ENCODE peak calls at places on chromosomes 12 and 14, in ten cellular contexts. One of them, this sample, is unnamed.

GRCh38 chr14:101708853-101709532 is 52.5 kb upstream of the PPP2R5C start:
- DNase-seq in iPS-NIHi11: no peak
- DNase-seq in fibroblast of lung: no peak
- DNase-seq in Right ventricle myocardium inferior: no peak
- DNase-seq in GM03348: no peak
- DNase-seq in progenitor cell of endocrine pancreas: no peak
- DNase-seq in NCI-H1694: no peak
- DNase-seq in caudate nucleus: no peak
- DNase-seq in T-helper 9 cell: no peak
- DNase-seq in iris pigment epithelial cell: no peak
- DNase-seq in this sample: no peak

GRCh38 chr14:23285530-23286019 is 357 bp downstream of the HOMEZ start:
- DNase-seq in iPS-NIHi11: no peak
- DNase-seq in fibroblast of lung: no peak
- DNase-seq in Right ventricle myocardium inferior: no peak
- DNase-seq in GM03348: no peak
- DNase-seq in progenitor cell of endocrine pancreas: no peak
- DNase-seq in NCI-H1694: no peak
- DNase-seq in caudate nucleus: no peak
- DNase-seq in T-helper 9 cell: no peak
- DNase-seq in iris pigment epithelial cell: no peak
- DNase-seq in this sample: no peak

GRCh38 chr14:22319526-22320352 is 269.3 kb downstream of the DAD1 start:
- DNase-seq in iPS-NIHi11: peak
- DNase-seq in fibroblast of lung: peak
- DNase-seq in Right ventricle myocardium inferior: no peak
- DNase-seq in GM03348: peak
- DNase-seq in progenitor cell of endocrine pancreas: peak
- DNase-seq in NCI-H1694: peak
- DNase-seq in caudate nucleus: peak
- DNase-seq in T-helper 9 cell: no peak
- DNase-seq in iris pigment epithelial cell: peak
- DNase-seq in this sample: peak

GRCh38 chr14:58362798-58363412 is 32.8 kb upstream of the TOMM20L start:
- DNase-seq in iPS-NIHi11: peak
- DNase-seq in fibroblast of lung: peak
- DNase-seq in Right ventricle myocardium inferior: no peak
- DNase-seq in GM03348: peak
- DNase-seq in progenitor cell of endocrine pancreas: no peak
- DNase-seq in NCI-H1694: peak
- DNase-seq in caudate nucleus: no peak
- DNase-seq in T-helper 9 cell: no peak
- DNase-seq in iris pigment epithelial cell: peak
- DNase-seq in this sample: peak

GRCh38 chr12:132324841-132325732 is 4.3 kb downstream of the GALNT9 start:
- DNase-seq in iPS-NIHi11: no peak
- DNase-seq in fibroblast of lung: no peak
- DNase-seq in Right ventricle myocardium inferior: peak
- DNase-seq in GM03348: no peak
- DNase-seq in progenitor cell of endocrine pancreas: no peak
- DNase-seq in NCI-H1694: no peak
- DNase-seq in caudate nucleus: no peak
- DNase-seq in T-helper 9 cell: no peak
- DNase-seq in iris pigment epithelial cell: no peak
- DNase-seq in this sample: no peak

GRCh38 chr14:52350445-52350844 is 36.3 kb downstream of the PTGER2 start:
- DNase-seq in iPS-NIHi11: no peak
- DNase-seq in fibroblast of lung: no peak
- DNase-seq in Right ventricle myocardium inferior: no peak
- DNase-seq in GM03348: no peak
- DNase-seq in progenitor cell of endocrine pancreas: no peak
- DNase-seq in NCI-H1694: no peak
- DNase-seq in caudate nucleus: no peak
- DNase-seq in T-helper 9 cell: no peak
- DNase-seq in iris pigment epithelial cell: no peak
- DNase-seq in this sample: no peak

GRCh38 chr14:39500253-39500652 is 68.0 kb upstream of the FBXO33 start:
- DNase-seq in iPS-NIHi11: no peak
- DNase-seq in fibroblast of lung: no peak
- DNase-seq in Right ventricle myocardium inferior: no peak
- DNase-seq in GM03348: no peak
- DNase-seq in progenitor cell of endocrine pancreas: no peak
- DNase-seq in NCI-H1694: no peak
- DNase-seq in caudate nucleus: no peak
- DNase-seq in T-helper 9 cell: no peak
- DNase-seq in iris pigment epithelial cell: no peak
- DNase-seq in this sample: no peak

GRCh38 chr12:71392521-71393145 is 47.0 kb upstream of the LGR5 start:
- DNase-seq in iPS-NIHi11: peak
- DNase-seq in fibroblast of lung: peak
- DNase-seq in Right ventricle myocardium inferior: no peak
- DNase-seq in GM03348: peak
- DNase-seq in progenitor cell of endocrine pancreas: no peak
- DNase-seq in NCI-H1694: peak
- DNase-seq in caudate nucleus: no peak
- DNase-seq in T-helper 9 cell: no peak
- DNase-seq in iris pigment epithelial cell: peak
- DNase-seq in this sample: peak

GRCh38 chr12:26871985-26872384 is 39.0 kb upstream of the ITPR2 start:
- DNase-seq in iPS-NIHi11: no peak
- DNase-seq in fibroblast of lung: no peak
- DNase-seq in Right ventricle myocardium inferior: no peak
- DNase-seq in GM03348: no peak
- DNase-seq in progenitor cell of endocrine pancreas: no peak
- DNase-seq in NCI-H1694: no peak
- DNase-seq in caudate nucleus: no peak
- DNase-seq in T-helper 9 cell: no peak
- DNase-seq in iris pigment epithelial cell: no peak
- DNase-seq in this sample: no peak

GRCh38 chr14:49581209-49581960 is 4.8 kb downstream of the RPS29 start:
- DNase-seq in iPS-NIHi11: no peak
- DNase-seq in fibroblast of lung: no peak
- DNase-seq in Right ventricle myocardium inferior: no peak
- DNase-seq in GM03348: no peak
- DNase-seq in progenitor cell of endocrine pancreas: no peak
- DNase-seq in NCI-H1694: no peak
- DNase-seq in caudate nucleus: no peak
- DNase-seq in T-helper 9 cell: no peak
- DNase-seq in iris pigment epithelial cell: no peak
- DNase-seq in this sample: no peak

GRCh38 chr12:3726455-3726854 is 26.5 kb downstream of the CRACR2A start:
- DNase-seq in iPS-NIHi11: no peak
- DNase-seq in fibroblast of lung: no peak
- DNase-seq in Right ventricle myocardium inferior: no peak
- DNase-seq in GM03348: no peak
- DNase-seq in progenitor cell of endocrine pancreas: no peak
- DNase-seq in NCI-H1694: no peak
- DNase-seq in caudate nucleus: no peak
- DNase-seq in T-helper 9 cell: no peak
- DNase-seq in iris pigment epithelial cell: no peak
- DNase-seq in this sample: no peak

GRCh38 chr12:1605129-1606020 is 11.0 kb upstream of the FBXL14 start:
- DNase-seq in iPS-NIHi11: peak
- DNase-seq in fibroblast of lung: peak
- DNase-seq in Right ventricle myocardium inferior: peak
- DNase-seq in GM03348: peak
- DNase-seq in progenitor cell of endocrine pancreas: peak
- DNase-seq in NCI-H1694: peak
- DNase-seq in caudate nucleus: peak
- DNase-seq in T-helper 9 cell: peak
- DNase-seq in iris pigment epithelial cell: peak
- DNase-seq in this sample: peak

GRCh38 chr12:30822385-30823139 is 67.8 kb upstream of the CAPRIN2 start:
- DNase-seq in iPS-NIHi11: peak
- DNase-seq in fibroblast of lung: peak
- DNase-seq in Right ventricle myocardium inferior: peak
- DNase-seq in GM03348: peak
- DNase-seq in progenitor cell of endocrine pancreas: peak
- DNase-seq in NCI-H1694: no peak
- DNase-seq in caudate nucleus: peak
- DNase-seq in T-helper 9 cell: peak
- DNase-seq in iris pigment epithelial cell: peak
- DNase-seq in this sample: no peak

GRCh38 chr12:130818381-130819247 is 20.4 kb downstream of the STX2 start:
- DNase-seq in iPS-NIHi11: peak
- DNase-seq in fibroblast of lung: peak
- DNase-seq in Right ventricle myocardium inferior: peak
- DNase-seq in GM03348: peak
- DNase-seq in progenitor cell of endocrine pancreas: peak
- DNase-seq in NCI-H1694: no peak
- DNase-seq in caudate nucleus: peak
- DNase-seq in T-helper 9 cell: peak
- DNase-seq in iris pigment epithelial cell: peak
- DNase-seq in this sample: no peak

GRCh38 chr12:63904653-63905052 is 60.2 kb downstream of the SRGAP1 start:
- DNase-seq in iPS-NIHi11: no peak
- DNase-seq in fibroblast of lung: no peak
- DNase-seq in Right ventricle myocardium inferior: no peak
- DNase-seq in GM03348: no peak
- DNase-seq in progenitor cell of endocrine pancreas: no peak
- DNase-seq in NCI-H1694: no peak
- DNase-seq in caudate nucleus: no peak
- DNase-seq in T-helper 9 cell: no peak
- DNase-seq in iris pigment epithelial cell: no peak
- DNase-seq in this sample: no peak

GRCh38 chr12:59087077-59087673 is 166.9 kb upstream of the LRIG3 start:
- DNase-seq in iPS-NIHi11: no peak
- DNase-seq in fibroblast of lung: peak
- DNase-seq in Right ventricle myocardium inferior: no peak
- DNase-seq in GM03348: peak
- DNase-seq in progenitor cell of endocrine pancreas: no peak
- DNase-seq in NCI-H1694: no peak
- DNase-seq in caudate nucleus: no peak
- DNase-seq in T-helper 9 cell: no peak
- DNase-seq in iris pigment epithelial cell: peak
- DNase-seq in this sample: no peak

GRCh38 chr14:21023174-21023573 is 1.7 kb downstream of the NDRG2 start:
- DNase-seq in iPS-NIHi11: no peak
- DNase-seq in fibroblast of lung: no peak
- DNase-seq in Right ventricle myocardium inferior: no peak
- DNase-seq in GM03348: no peak
- DNase-seq in progenitor cell of endocrine pancreas: no peak
- DNase-seq in NCI-H1694: no peak
- DNase-seq in caudate nucleus: peak
- DNase-seq in T-helper 9 cell: no peak
- DNase-seq in iris pigment epithelial cell: no peak
- DNase-seq in this sample: no peak

GRCh38 chr14:89641495-89642162 is 224.6 kb upstream of the FOXN3 start:
- DNase-seq in iPS-NIHi11: no peak
- DNase-seq in fibroblast of lung: no peak
- DNase-seq in Right ventricle myocardium inferior: no peak
- DNase-seq in GM03348: no peak
- DNase-seq in progenitor cell of endocrine pancreas: no peak
- DNase-seq in NCI-H1694: no peak
- DNase-seq in caudate nucleus: no peak
- DNase-seq in T-helper 9 cell: no peak
- DNase-seq in iris pigment epithelial cell: no peak
- DNase-seq in this sample: no peak

GRCh38 chr12:64946132-64946829 is 121.8 kb downstream of the TBC1D30 start:
- DNase-seq in iPS-NIHi11: no peak
- DNase-seq in fibroblast of lung: peak
- DNase-seq in Right ventricle myocardium inferior: peak
- DNase-seq in GM03348: no peak
- DNase-seq in progenitor cell of endocrine pancreas: no peak
- DNase-seq in NCI-H1694: no peak
- DNase-seq in caudate nucleus: peak
- DNase-seq in T-helper 9 cell: no peak
- DNase-seq in iris pigment epithelial cell: peak
- DNase-seq in this sample: no peak

GRCh38 chr14:65239143-65239672 is 136.9 kb upstream of the MAX start:
- DNase-seq in iPS-NIHi11: no peak
- DNase-seq in fibroblast of lung: peak
- DNase-seq in Right ventricle myocardium inferior: no peak
- DNase-seq in GM03348: peak
- DNase-seq in progenitor cell of endocrine pancreas: no peak
- DNase-seq in NCI-H1694: no peak
- DNase-seq in caudate nucleus: peak
- DNase-seq in T-helper 9 cell: no peak
- DNase-seq in iris pigment epithelial cell: peak
- DNase-seq in this sample: peak

GRCh38 chr14:72291908-72292688 is 359.9 kb downstream of the RGS6 start:
- DNase-seq in iPS-NIHi11: peak
- DNase-seq in fibroblast of lung: peak
- DNase-seq in Right ventricle myocardium inferior: no peak
- DNase-seq in GM03348: peak
- DNase-seq in progenitor cell of endocrine pancreas: peak
- DNase-seq in NCI-H1694: peak
- DNase-seq in caudate nucleus: no peak
- DNase-seq in T-helper 9 cell: no peak
- DNase-seq in iris pigment epithelial cell: peak
- DNase-seq in this sample: peak

GRCh38 chr12:12930633-12931032 is 21.3 kb downstream of the GPRC5D start:
- DNase-seq in iPS-NIHi11: no peak
- DNase-seq in fibroblast of lung: no peak
- DNase-seq in Right ventricle myocardium inferior: no peak
- DNase-seq in GM03348: no peak
- DNase-seq in progenitor cell of endocrine pancreas: no peak
- DNase-seq in NCI-H1694: no peak
- DNase-seq in caudate nucleus: no peak
- DNase-seq in T-helper 9 cell: no peak
- DNase-seq in iris pigment epithelial cell: no peak
- DNase-seq in this sample: no peak

GRCh38 chr14:54760866-54761265 is 141.8 kb downstream of the GCH1 start:
- DNase-seq in iPS-NIHi11: no peak
- DNase-seq in fibroblast of lung: no peak
- DNase-seq in Right ventricle myocardium inferior: no peak
- DNase-seq in GM03348: no peak
- DNase-seq in progenitor cell of endocrine pancreas: no peak
- DNase-seq in NCI-H1694: no peak
- DNase-seq in caudate nucleus: no peak
- DNase-seq in T-helper 9 cell: no peak
- DNase-seq in iris pigment epithelial cell: no peak
- DNase-seq in this sample: no peak

GRCh38 chr14:89958966-89959365 is 3.2 kb downstream of the TDP1 start:
- DNase-seq in iPS-NIHi11: no peak
- DNase-seq in fibroblast of lung: no peak
- DNase-seq in Right ventricle myocardium inferior: no peak
- DNase-seq in GM03348: no peak
- DNase-seq in progenitor cell of endocrine pancreas: no peak
- DNase-seq in NCI-H1694: no peak
- DNase-seq in caudate nucleus: no peak
- DNase-seq in T-helper 9 cell: no peak
- DNase-seq in iris pigment epithelial cell: no peak
- DNase-seq in this sample: no peak

GRCh38 chr14:79082883-79083282 is 912.7 kb downstream of the NRXN3 start:
- DNase-seq in iPS-NIHi11: no peak
- DNase-seq in fibroblast of lung: no peak
- DNase-seq in Right ventricle myocardium inferior: no peak
- DNase-seq in GM03348: no peak
- DNase-seq in progenitor cell of endocrine pancreas: no peak
- DNase-seq in NCI-H1694: no peak
- DNase-seq in caudate nucleus: no peak
- DNase-seq in T-helper 9 cell: no peak
- DNase-seq in iris pigment epithelial cell: no peak
- DNase-seq in this sample: no peak

GRCh38 chr14:90452366-90452765 is 55.5 kb downstream of the CALM1 start:
- DNase-seq in iPS-NIHi11: no peak
- DNase-seq in fibroblast of lung: no peak
- DNase-seq in Right ventricle myocardium inferior: no peak
- DNase-seq in GM03348: no peak
- DNase-seq in progenitor cell of endocrine pancreas: no peak
- DNase-seq in NCI-H1694: no peak
- DNase-seq in caudate nucleus: no peak
- DNase-seq in T-helper 9 cell: no peak
- DNase-seq in iris pigment epithelial cell: no peak
- DNase-seq in this sample: no peak

GRCh38 chr14:39217214-39217879 is 16.4 kb upstream of the MIA2 start:
- DNase-seq in iPS-NIHi11: no peak
- DNase-seq in fibroblast of lung: no peak
- DNase-seq in Right ventricle myocardium inferior: no peak
- DNase-seq in GM03348: no peak
- DNase-seq in progenitor cell of endocrine pancreas: no peak
- DNase-seq in NCI-H1694: no peak
- DNase-seq in caudate nucleus: no peak
- DNase-seq in T-helper 9 cell: no peak
- DNase-seq in iris pigment epithelial cell: peak
- DNase-seq in this sample: peak

GRCh38 chr14:76953196-76953945 is 75.1 kb downstream of the IRF2BPL start:
- DNase-seq in iPS-NIHi11: no peak
- DNase-seq in fibroblast of lung: peak
- DNase-seq in Right ventricle myocardium inferior: peak
- DNase-seq in GM03348: peak
- DNase-seq in progenitor cell of endocrine pancreas: no peak
- DNase-seq in NCI-H1694: no peak
- DNase-seq in caudate nucleus: no peak
- DNase-seq in T-helper 9 cell: peak
- DNase-seq in iris pigment epithelial cell: peak
- DNase-seq in this sample: peak

This sample was measured in NCI-H226.